ENCODE peak calls at places on chromosomes 11 and 22, in six cellular contexts. U is CD8-positive, alpha-beta memory T cell; M is mesendoderm; Y is CD4-positive, CD25-positive, alpha-beta regulatory T cell; H is GM23338; O is H9. Z is an unnamed sample. For H3K27me3, the result is how much of the 10 kb centered on the place peaks cover.

GRCh38 chr11:79259800-79260199 is 181.0 kb downstream of the TENM4 start:
- DNase-seq in U (no peak), M (no peak), Y (no peak), H (no peak), O (no peak), Z (no peak)

GRCh38 chr11:13223112-13223511 is 54.5 kb upstream of the BMAL1 start:
- DNase-seq in U (no peak), M (no peak), Y (no peak), H (no peak), O (no peak), Z (no peak)

GRCh38 chr11:99241059-99241458 is 220.3 kb downstream of the CNTN5 start:
- DNase-seq in U (no peak), M (no peak), Y (no peak), H (no peak), O (no peak), Z (no peak)

GRCh38 chr11:19935507-19935906 is 222.9 kb downstream of the NAV2 start:
- DNase-seq in U (no peak), M (peak), Y (no peak), H (peak), O (peak), Z (no peak)

GRCh38 chr22:46055176-46055850 is 78.4 kb upstream of the WNT7B start:
- DNase-seq in U (no peak), M (no peak), Y (no peak), H (no peak), O (no peak), Z (peak)

GRCh38 chr22:44080936-44081853 is 57.1 kb downstream of the PARVB start:
- DNase-seq in U (peak), M (peak), Y (peak), H (peak), O (peak), Z (peak)

GRCh38 chr11:117822031-117822521 is 2.5 kb downstream of the FXYD2 start:
- DNase-seq in U (peak), M (peak), Y (peak), H (peak), O (peak), Z (peak)

GRCh38 chr11:13098067-13098466 is 89.0 kb downstream of the RASSF10 start:
- DNase-seq in U (no peak), M (peak), Y (no peak), H (no peak), O (peak), Z (no peak)

GRCh38 chr11:44258190-44258489 is 51.8 kb downstream of the ALX4 start:
- DNase-seq in U (no peak), M (peak), Y (no peak), H (no peak), O (no peak), Z (no peak)

GRCh38 chr11:7668911-7669310 is 4.4 kb downstream of the CYB5R2 start:
- DNase-seq in U (no peak), M (peak), Y (no peak), H (no peak), O (no peak), Z (no peak)

GRCh38 chr22:32801436-32802290 is at the start of gene TIMP3:
- DNase-seq in U (no peak), M (peak), Y (no peak), H (peak), O (peak), Z (peak)

GRCh38 chr11:13073119-13073981 is 64.2 kb downstream of the RASSF10 start:
- DNase-seq in U (no peak), M (no peak), Y (no peak), H (no peak), O (no peak), Z (no peak)

GRCh38 chr11:45909594-45910475 is 2.8 kb upstream of the FREY1 start:
- DNase-seq in U (no peak), M (no peak), Y (no peak), H (no peak), O (no peak), Z (no peak)

GRCh38 chr11:126764221-126764620 is 236.3 kb downstream of the KIRREL3 start:
- DNase-seq in U (no peak), M (peak), Y (no peak), H (no peak), O (no peak), Z (no peak)

GRCh38 chr11:65471410-65471762 is 27.5 kb upstream of the MALAT1 start:
- DNase-seq in U (no peak), M (peak), Y (no peak), H (peak), O (peak), Z (peak)

GRCh38 chr11:83019888-83020579 is 51.7 kb downstream of the RAB30 start:
- DNase-seq in U (no peak), M (no peak), Y (no peak), H (peak), O (no peak), Z (no peak)

GRCh38 chr11:104893876-104894275 is 4.4 kb downstream of the CASP12 start:
- DNase-seq in U (no peak), M (no peak), Y (no peak), H (no peak), O (no peak), Z (no peak)

GRCh38 chr22:30325065-30325720 is 1.5 kb downstream of the TBC1D10A start:
- DNase-seq in U (no peak), M (peak), Y (no peak), H (peak), O (no peak), Z (peak)

GRCh38 chr22:44431256-44431655 is 66.8 kb downstream of the RTL6 start:
- DNase-seq in U (no peak), M (no peak), Y (no peak), H (no peak), O (no peak), Z (no peak)

GRCh38 chr11:15163136-15163535 is 48.4 kb downstream of the INSC start:
- DNase-seq in U (no peak), M (no peak), Y (no peak), H (no peak), O (no peak), Z (no peak)

GRCh38 chr11:7495997-7496545 is 10.8 kb downstream of the OLFML1 start:
- DNase-seq in U (no peak), M (no peak), Y (no peak), H (no peak), O (no peak), Z (no peak)

GRCh38 chr11:6576471-6577373 is 26.7 kb downstream of the RRP8 start:
- DNase-seq in U (no peak), M (no peak), Y (no peak), H (peak), O (no peak), Z (peak)

GRCh38 chr11:18727499-18728236 is 1.7 kb upstream of the IGSF22 start:
- DNase-seq in U (peak), M (peak), Y (peak), H (peak), O (peak), Z (peak)

GRCh38 chr11:118897721-118898310 is 14.1 kb downstream of the CXCR5 start:
- DNase-seq in U (no peak), M (peak), Y (no peak), H (peak), O (no peak), Z (no peak)

DNA sequence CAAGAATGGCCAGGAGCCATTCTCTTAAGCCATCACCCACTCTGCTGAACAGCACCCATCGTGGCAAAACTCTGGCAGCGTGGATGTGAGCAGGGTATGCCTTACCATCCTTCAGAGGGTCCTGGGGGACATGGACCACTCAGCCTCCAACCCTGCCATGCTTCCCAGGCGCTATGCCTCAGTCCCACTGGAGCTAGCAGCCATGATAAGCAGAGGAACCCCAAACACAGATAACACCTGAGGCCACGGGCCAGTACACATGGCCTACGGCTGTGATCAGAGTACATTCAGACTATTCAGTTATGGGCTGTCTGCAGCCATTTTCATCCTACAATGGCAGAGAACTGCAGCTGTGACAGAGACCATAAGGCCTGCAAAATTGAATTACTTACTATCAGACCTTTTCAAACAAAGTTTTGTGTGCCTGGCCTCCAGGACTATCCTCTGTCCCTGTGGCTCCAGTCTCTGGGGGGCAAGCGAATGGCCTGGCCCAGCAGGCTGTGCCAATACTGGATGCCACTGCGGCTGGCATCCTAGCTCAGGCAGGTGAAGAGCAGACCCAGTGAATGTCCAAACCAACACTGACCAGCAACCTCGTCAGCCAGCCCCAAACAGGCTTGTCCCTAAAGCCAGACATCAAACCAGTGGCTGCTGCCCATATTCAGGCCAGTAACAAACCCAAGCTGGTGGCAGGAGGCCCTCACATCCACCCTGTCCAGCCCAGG is 6.9 kb downstream of the ARVCF start:
- DNase-seq in U (no peak), M (no peak), Y (no peak), H (no peak), O (no peak), Z (no peak)
- H3K27me3 ChIP-seq in U (under half), M (under half), Y (under half), H (under half), O (under half), Z (under half)

DNA sequence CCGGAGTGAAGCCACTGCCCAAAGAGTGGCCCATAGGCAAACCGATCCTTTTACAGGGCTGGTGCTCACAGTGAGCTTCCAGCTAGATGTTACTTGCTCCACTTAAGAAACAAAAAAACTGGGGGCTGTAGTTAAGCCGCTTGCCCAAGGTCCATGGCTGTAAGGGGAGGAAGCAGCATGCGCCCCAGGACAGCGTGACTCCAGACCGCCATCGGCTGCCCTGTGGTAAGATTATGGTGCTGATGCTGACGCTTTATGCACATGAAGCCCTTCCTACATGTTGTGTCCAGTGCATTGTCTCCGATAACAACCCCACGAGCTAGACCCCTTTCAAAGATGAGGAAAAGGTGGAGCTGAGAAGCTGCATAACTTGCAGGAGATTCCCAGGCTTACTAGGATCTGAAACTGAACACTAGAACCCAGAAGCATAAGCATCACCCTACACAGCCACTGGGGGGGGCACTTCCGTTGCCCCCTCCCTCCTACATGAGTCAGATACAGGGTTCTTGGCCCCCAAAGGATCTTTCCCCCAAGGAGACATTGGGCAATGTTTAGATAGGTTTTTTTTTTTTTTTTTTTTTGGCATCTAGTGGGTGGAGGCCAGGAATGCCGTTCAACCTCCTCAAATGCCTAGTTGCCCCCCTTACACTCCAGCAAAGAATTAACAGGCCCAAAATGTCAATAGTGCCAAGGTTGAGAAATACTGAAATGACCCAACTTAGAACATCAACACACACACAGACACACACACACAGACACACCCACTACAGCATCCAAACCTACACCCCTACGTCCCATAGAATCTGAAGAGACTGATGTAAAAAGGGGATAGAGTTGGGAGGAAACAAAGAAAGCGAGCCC is 53.9 kb downstream of the MN1 start:
- DNase-seq in U (no peak), M (peak), Y (no peak), H (peak), O (no peak), Z (no peak)
- H3K27ac ChIP-seq in U (no peak), M (no peak), Y (no peak), H (no peak), O (no peak), Z (no peak)

GRCh38 chr11:87372068-87372467 is 334.3 kb downstream of the TMEM135 start:
- DNase-seq in U (no peak), M (no peak), Y (no peak), H (no peak), O (no peak), Z (no peak)
- H3K27me3 ChIP-seq in U (under half), M (under half), Y (under half), H (under half), O (under half), Z (under half)

DNA sequence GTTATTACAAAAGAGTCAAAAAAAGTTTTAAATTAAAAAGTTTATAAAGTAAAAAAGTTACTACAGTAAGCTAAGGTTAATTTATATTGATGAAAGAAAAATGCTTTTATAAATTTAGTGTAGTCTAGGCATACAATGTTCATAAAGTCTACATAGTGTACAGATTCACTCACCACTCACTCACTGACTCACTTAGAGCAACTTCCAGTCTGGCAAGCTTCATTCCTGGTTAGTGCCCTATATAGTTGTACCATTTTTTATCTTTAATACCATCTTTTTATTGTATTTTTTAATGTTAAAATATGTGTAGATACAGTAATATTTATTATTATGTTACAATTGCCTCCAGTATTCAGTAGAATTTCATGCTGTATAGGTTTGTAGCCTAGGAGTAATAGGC is 2.6 kb upstream of the MMP10 start:
- DNase-seq in U (no peak), M (no peak), Y (no peak), H (no peak), O (no peak), Z (no peak)
- H3K27ac ChIP-seq in U (no peak), M (no peak), Y (no peak), H (no peak), O (no peak), Z (no peak)

GRCh38 chr22:41911292-41911611 is 3.6 kb downstream of the SHISA8 start:
- DNase-seq in U (no peak), M (no peak), Y (no peak), H (no peak), O (peak), Z (no peak)
- H3K27me3 ChIP-seq in U (under half), M (half or more), Y (under half), H (half or more), O (under half), Z (under half)

DNA sequence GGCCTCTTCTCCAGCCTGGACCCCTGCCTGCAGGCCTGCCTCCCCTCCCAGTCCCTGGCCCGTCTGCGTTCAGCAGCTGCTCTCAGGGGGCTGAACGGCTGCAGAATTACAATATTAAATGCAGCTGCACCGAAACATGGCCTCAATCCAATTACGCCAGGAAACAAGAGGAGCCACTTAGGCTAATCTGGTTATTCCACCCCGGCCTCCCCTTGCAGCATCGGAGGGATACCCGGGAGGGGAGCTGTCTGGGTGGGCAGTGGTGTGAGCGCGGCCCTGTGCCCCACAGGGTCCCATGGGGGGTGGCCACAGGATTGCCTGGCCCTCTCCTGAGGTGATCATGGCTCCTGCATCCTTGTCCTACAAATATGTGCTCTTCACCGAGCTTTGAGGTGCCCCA is 42.6 kb downstream of the FLRT1 start:
- DNase-seq in U (no peak), M (no peak), Y (no peak), H (no peak), O (no peak), Z (peak)
- H3K27ac ChIP-seq in U (no peak), M (no peak), Y (no peak), H (no peak), O (no peak), Z (peak)

GRCh38 chr22:49353185-49353584 is 474.5 kb downstream of the BRD1 start:
- DNase-seq in U (no peak), M (no peak), Y (no peak), H (no peak), O (peak), Z (no peak)
- H3K27me3 ChIP-seq in U (under half), M (under half), Y (under half), H (under half), O (under half), Z (under half)

Z was measured in A673.